ENCODE peak calls at places on chromosome X, in five cellular contexts. One of them, this sample, is unnamed.

GRCh38 chrX:56068274-56068758 is 163.8 kb upstream of the KLF8 start:
- DNase-seq in B cell: peak; percentile 77
- DNase-seq in psoas muscle: peak; percentile 23
- DNase-seq in stimulated activated CD4-positive, alpha-beta T cell treated with anti-CD3 and anti-CD28 coated beads, Interleukin-2, amount 100 ng/mL, for 4 hours: no peak
- DNase-seq in CD8-positive, alpha-beta memory T cell: no peak
- DNase-seq in this sample: no peak

GRCh38 chrX:119734897-119735339 is 23.5 kb upstream of the SOWAHD start:
- DNase-seq in B cell: no peak
- DNase-seq in psoas muscle: peak; percentile 74
- DNase-seq in stimulated activated CD4-positive, alpha-beta T cell treated with anti-CD3 and anti-CD28 coated beads, Interleukin-2, amount 100 ng/mL, for 4 hours: no peak
- DNase-seq in CD8-positive, alpha-beta memory T cell: no peak
- DNase-seq in this sample: no peak

GRCh38 chrX:46375831-46376230 is 169.4 kb downstream of the ZNF674 start:
- DNase-seq in B cell: no peak
- DNase-seq in psoas muscle: no peak
- DNase-seq in stimulated activated CD4-positive, alpha-beta T cell treated with anti-CD3 and anti-CD28 coated beads, Interleukin-2, amount 100 ng/mL, for 4 hours: no peak
- DNase-seq in CD8-positive, alpha-beta memory T cell: no peak
- DNase-seq in this sample: no peak

GRCh38 chrX:140661657-140662056 is 47.9 kb upstream of the LINC00632 start:
- DNase-seq in B cell: no peak
- DNase-seq in psoas muscle: no peak
- DNase-seq in stimulated activated CD4-positive, alpha-beta T cell treated with anti-CD3 and anti-CD28 coated beads, Interleukin-2, amount 100 ng/mL, for 4 hours: no peak
- DNase-seq in CD8-positive, alpha-beta memory T cell: no peak
- DNase-seq in this sample: no peak

GRCh38 chrX:69060631-69061408 is 104.4 kb downstream of the PJA1 start:
- DNase-seq in B cell: no peak
- DNase-seq in psoas muscle: no peak
- DNase-seq in stimulated activated CD4-positive, alpha-beta T cell treated with anti-CD3 and anti-CD28 coated beads, Interleukin-2, amount 100 ng/mL, for 4 hours: no peak
- DNase-seq in CD8-positive, alpha-beta memory T cell: no peak
- DNase-seq in this sample: no peak

GRCh38 chrX:108699368-108699767 is 37.0 kb downstream of the IRS4 start:
- DNase-seq in B cell: no peak
- DNase-seq in psoas muscle: no peak
- DNase-seq in stimulated activated CD4-positive, alpha-beta T cell treated with anti-CD3 and anti-CD28 coated beads, Interleukin-2, amount 100 ng/mL, for 4 hours: no peak
- DNase-seq in CD8-positive, alpha-beta memory T cell: no peak
- DNase-seq in this sample: no peak

GRCh38 chrX:138885886-138886285 is 174.4 kb upstream of the FGF13 start:
- DNase-seq in B cell: no peak
- DNase-seq in psoas muscle: no peak
- DNase-seq in stimulated activated CD4-positive, alpha-beta T cell treated with anti-CD3 and anti-CD28 coated beads, Interleukin-2, amount 100 ng/mL, for 4 hours: no peak
- DNase-seq in CD8-positive, alpha-beta memory T cell: no peak
- DNase-seq in this sample: no peak

GRCh38 chrX:1075741-1076140 is 136.7 kb downstream of the CRLF2 start:
- DNase-seq in B cell: no peak
- DNase-seq in psoas muscle: no peak
- DNase-seq in stimulated activated CD4-positive, alpha-beta T cell treated with anti-CD3 and anti-CD28 coated beads, Interleukin-2, amount 100 ng/mL, for 4 hours: no peak
- DNase-seq in CD8-positive, alpha-beta memory T cell: no peak
- DNase-seq in this sample: no peak

GRCh38 chrX:138858438-138858837 is 146.9 kb upstream of the FGF13 start:
- DNase-seq in B cell: no peak
- DNase-seq in psoas muscle: no peak
- DNase-seq in stimulated activated CD4-positive, alpha-beta T cell treated with anti-CD3 and anti-CD28 coated beads, Interleukin-2, amount 100 ng/mL, for 4 hours: no peak
- DNase-seq in CD8-positive, alpha-beta memory T cell: no peak
- DNase-seq in this sample: no peak

GRCh38 chrX:97039363-97040029 is 155.8 kb downstream of the RPA4 start:
- DNase-seq in B cell: no peak
- DNase-seq in psoas muscle: no peak
- DNase-seq in stimulated activated CD4-positive, alpha-beta T cell treated with anti-CD3 and anti-CD28 coated beads, Interleukin-2, amount 100 ng/mL, for 4 hours: no peak
- DNase-seq in CD8-positive, alpha-beta memory T cell: no peak
- DNase-seq in this sample: no peak

GRCh38 chrX:118254611-118255010 is 91.3 kb upstream of the WDR44 start:
- DNase-seq in B cell: peak; percentile 38
- DNase-seq in psoas muscle: no peak
- DNase-seq in stimulated activated CD4-positive, alpha-beta T cell treated with anti-CD3 and anti-CD28 coated beads, Interleukin-2, amount 100 ng/mL, for 4 hours: no peak
- DNase-seq in CD8-positive, alpha-beta memory T cell: peak; percentile 1
- DNase-seq in this sample: peak; percentile 43

GRCh38 chrX:36348509-36348908 is 429.0 kb downstream of the CFAP47 start:
- DNase-seq in B cell: no peak
- DNase-seq in psoas muscle: no peak
- DNase-seq in stimulated activated CD4-positive, alpha-beta T cell treated with anti-CD3 and anti-CD28 coated beads, Interleukin-2, amount 100 ng/mL, for 4 hours: no peak
- DNase-seq in CD8-positive, alpha-beta memory T cell: no peak
- DNase-seq in this sample: no peak

GRCh38 chrX:1661048-1661921 is 46.4 kb downstream of the ASMT start:
- DNase-seq in B cell: peak; percentile 89
- DNase-seq in psoas muscle: peak; percentile 72
- DNase-seq in stimulated activated CD4-positive, alpha-beta T cell treated with anti-CD3 and anti-CD28 coated beads, Interleukin-2, amount 100 ng/mL, for 4 hours: peak; percentile 90
- DNase-seq in CD8-positive, alpha-beta memory T cell: no peak
- DNase-seq in this sample: peak; percentile 97

GRCh38 chrX:12719837-12720236 is 71.4 kb upstream of the PRPS2 start:
- DNase-seq in B cell: no peak
- DNase-seq in psoas muscle: no peak
- DNase-seq in stimulated activated CD4-positive, alpha-beta T cell treated with anti-CD3 and anti-CD28 coated beads, Interleukin-2, amount 100 ng/mL, for 4 hours: no peak
- DNase-seq in CD8-positive, alpha-beta memory T cell: no peak
- DNase-seq in this sample: no peak

GRCh38 chrX:111159232-111159631 is 63.2 kb downstream of the PAK3 start:
- DNase-seq in B cell: no peak
- DNase-seq in psoas muscle: no peak
- DNase-seq in stimulated activated CD4-positive, alpha-beta T cell treated with anti-CD3 and anti-CD28 coated beads, Interleukin-2, amount 100 ng/mL, for 4 hours: no peak
- DNase-seq in CD8-positive, alpha-beta memory T cell: no peak
- DNase-seq in this sample: no peak